ENCODE peak calls at places on chromosomes 3 and 15, in four cellular contexts. X, C, L and J are unnamed samples.

GRCh38 chr15:58475573-58476524 is 44.1 kb downstream of the LIPC start:
- DNase-seq in X (peak), C (peak), L (no peak), J (peak)

GRCh38 chr3:97389883-97390282 is 374.7 kb upstream of the ARL6 start:
- DNase-seq in L (no peak), C (no peak), X (no peak), J (no peak)

GRCh38 chr15:76903251-76903681 is 1.9 kb downstream of the SCAPER start:
- DNase-seq in X (peak), L (peak), C (peak), J (no peak)

GRCh38 chr15:41917767-41918430 is 24.0 kb upstream of the SPTBN5 start:
- DNase-seq in L (peak), C (peak), X (peak), J (peak)

GRCh38 chr3:122730240-122730639 is 49.6 kb downstream of the PARP14 start:
- DNase-seq in L (no peak), X (no peak), C (no peak), J (no peak)

GRCh38 chr3:52537165-52537635 is 795 bp downstream of the UQCC5 start:
- DNase-seq in C (no peak), X (no peak), L (no peak), J (no peak)

GRCh38 chr3:195921334-195921771 is 13.0 kb upstream of the TNK2 start:
- DNase-seq in X (no peak), C (peak), L (no peak), J (no peak)

GRCh38 chr15:40787344-40787841 is 17.6 kb downstream of the C15orf62 start:
- DNase-seq in X (peak), C (peak), L (peak), J (peak)

GRCh38 chr15:59616390-59616789 is 4.8 kb downstream of the GCNT3 start:
- DNase-seq in X (no peak), C (no peak), L (no peak), J (peak)

GRCh38 chr3:183825380-183826161 is at the start of gene MAP6D1:
- DNase-seq in X (peak), C (peak), L (peak), J (no peak)

GRCh38 chr15:40955930-40956542 is 2.8 kb downstream of the CHAC1 start:
- DNase-seq in L (peak), X (peak), C (no peak), J (no peak)

GRCh38 chr3:138477120-138477519 is 42.7 kb downstream of the ESYT3 start:
- DNase-seq in L (no peak), C (no peak), X (no peak), J (no peak)

GRCh38 chr15:63246691-63247464 is 30.5 kb upstream of the APH1B start:
- DNase-seq in L (peak), X (peak), C (peak), J (no peak)

GRCh38 chr3:197003461-197004385 is 25.9 kb downstream of the MELTF start:
- DNase-seq in X (no peak), C (peak), L (no peak), J (no peak)

GRCh38 chr15:88077249-88077810 is 179.2 kb downstream of the NTRK3 start:
- DNase-seq in X (no peak), L (no peak), C (no peak), J (no peak)

GRCh38 chr15:52735231-52736089 is 54.7 kb downstream of the ONECUT1 start:
- DNase-seq in X (peak), C (peak), L (peak), J (no peak)

GRCh38 chr15:92733934-92734521 is 78.5 kb upstream of the FAM174B start:
- DNase-seq in L (no peak), X (no peak), C (peak), J (no peak)

GRCh38 chr15:30990036-30990435 is 1.4 kb downstream of the MTMR10 start:
- DNase-seq in C (no peak), X (peak), L (no peak), J (no peak)

GRCh38 chr15:29728418-29728817 is 93.8 kb downstream of the TJP1 start:
- DNase-seq in C (no peak), X (no peak), L (no peak), J (no peak)

GRCh38 chr15:89783861-89784685 is 7.9 kb downstream of the MESP2 start:
- DNase-seq in X (peak), L (no peak), C (no peak), J (no peak)

GRCh38 chr3:107458871-107459270 is 63.9 kb upstream of the BBX start:
- DNase-seq in C (peak), L (no peak), X (no peak), J (no peak)

GRCh38 chr15:78951841-78952238 is 7.0 kb upstream of the CTSH start:
- DNase-seq in X (peak), C (peak), L (no peak), J (no peak)

GRCh38 chr3:54357307-54357706 is 235.0 kb downstream of the CACNA2D3 start:
- DNase-seq in X (no peak), L (no peak), C (peak), J (no peak)

GRCh38 chr3:114878119-114878839 is 268.8 kb downstream of the ZBTB20 start:
- DNase-seq in X (peak), C (no peak), L (peak), J (no peak)

GRCh38 chr15:42495361-42496212 is at the start of gene SNAP23:
- DNase-seq in X (peak), C (peak), L (peak), J (peak)

GRCh38 chr3:123618768-123619484 is 34.1 kb upstream of the HACD2 start:
- DNase-seq in L (no peak), C (peak), X (no peak), J (no peak)

GRCh38 chr3:51954120-51954519 is 1.1 kb upstream of the GPR62 start:
- DNase-seq in L (no peak), C (no peak), X (no peak), J (no peak)

GRCh38 chr3:24498796-24499195 is 4.1 kb upstream of the THRB start:
- DNase-seq in L (no peak), X (no peak), C (no peak), J (no peak)

GRCh38 chr3:181791380-181791779 is 79.7 kb downstream of the SOX2 start:
- DNase-seq in L (no peak), X (no peak), C (no peak), J (no peak)

GRCh38 chr3:127792664-127793292 is 29.5 kb downstream of the MGLL start:
- DNase-seq in L (peak), C (peak), X (peak), J (peak)

GRCh38 chr3:169280010-169280585 is 383.4 kb downstream of the MECOM start:
- DNase-seq in C (peak), X (no peak), L (no peak), J (no peak)

GRCh38 chr3:140204271-140204984 is 269.4 kb downstream of the CLSTN2 start:
- DNase-seq in C (no peak), L (no peak), X (no peak), J (no peak)
- H3K4me3 ChIP-seq in C (no peak), L (no peak), X (no peak), J (no peak)

DNA sequence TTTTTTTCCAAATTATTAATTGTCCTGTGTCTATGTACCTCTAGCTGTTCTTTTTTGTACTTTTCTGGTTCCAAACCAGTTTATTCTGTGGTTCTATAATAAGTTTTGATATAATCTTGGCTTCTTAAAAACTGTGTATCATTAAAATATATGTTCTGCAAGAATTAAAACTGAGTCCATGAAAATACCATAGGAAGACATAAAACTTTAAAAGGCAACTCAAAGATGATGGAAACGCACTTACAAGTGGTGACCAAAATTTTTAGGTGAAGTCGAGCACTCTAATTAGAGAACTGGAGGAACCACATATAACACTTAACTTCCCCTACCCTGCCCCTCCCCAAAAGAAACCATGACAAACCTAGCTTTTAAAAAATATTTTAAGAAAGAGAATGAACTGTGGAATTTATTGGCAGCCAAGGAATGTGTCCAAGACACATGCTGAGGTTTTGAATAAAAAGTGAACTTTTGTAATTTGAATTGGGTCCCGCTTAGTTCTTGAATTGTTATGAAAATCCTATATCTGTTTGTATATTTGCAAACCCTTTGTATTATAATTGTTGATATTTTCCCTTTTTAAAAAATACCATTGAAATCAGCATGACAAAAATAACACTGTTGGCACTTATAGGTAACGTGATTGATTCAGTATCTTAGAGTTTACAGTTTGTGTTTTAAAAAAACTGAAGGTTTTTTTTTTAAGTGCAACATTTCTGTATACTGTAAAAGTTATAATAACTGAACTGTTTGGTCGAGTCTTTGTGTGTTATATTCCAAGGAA is 7.7 kb downstream of the NR2F2 start:
- DNase-seq in C (peak), L (no peak), X (peak), J (no peak)
- H3K4me3 ChIP-seq in C (peak), L (peak), X (peak), J (peak)

DNA sequence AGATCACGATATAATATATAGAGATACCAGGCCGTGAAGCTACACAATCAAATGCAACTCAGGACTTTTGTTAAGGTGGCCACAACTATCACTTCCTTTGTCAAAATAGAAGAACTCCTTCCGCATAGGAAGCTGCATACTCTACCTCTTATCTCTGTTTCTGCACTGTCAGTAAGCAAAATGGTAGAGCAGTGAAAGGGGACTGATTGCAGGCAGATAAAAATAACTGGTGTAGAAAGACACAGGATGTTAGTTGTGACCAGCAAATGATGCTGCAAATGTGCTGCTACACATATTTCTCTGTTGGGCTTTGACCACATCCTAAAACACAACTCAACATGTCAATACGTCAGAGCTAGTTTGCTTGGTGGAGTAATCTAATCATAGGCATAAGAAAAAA is 16.3 kb upstream of the TRAT1 start:
- DNase-seq in X (no peak), C (no peak), L (no peak), J (no peak)
- H3K4me3 ChIP-seq in X (no peak), C (no peak), L (no peak), J (no peak)

DNA sequence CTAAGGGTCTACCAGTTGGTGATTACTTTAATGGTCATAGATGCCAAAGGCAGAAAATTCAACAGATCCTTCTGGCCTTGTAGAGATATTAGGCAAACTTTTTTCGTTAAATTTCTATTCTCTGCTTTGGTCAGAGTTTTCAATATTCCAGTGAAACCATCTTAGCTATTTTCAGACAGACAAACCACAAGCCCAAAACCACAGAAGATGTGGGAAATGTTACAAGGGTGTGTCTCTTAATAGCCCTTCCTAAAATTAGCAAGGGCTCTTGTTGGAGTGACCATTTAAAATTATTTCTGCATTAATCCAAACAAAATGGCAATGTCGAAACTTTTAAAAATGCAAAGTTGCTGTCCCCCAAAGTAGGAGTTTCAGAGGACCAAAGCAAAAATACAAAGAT is 102.8 kb downstream of the ARRDC4 start:
- DNase-seq in C (no peak), X (no peak), L (no peak), J (no peak)
- H3K4me3 ChIP-seq in C (no peak), X (no peak), L (no peak), J (no peak)

DNA sequence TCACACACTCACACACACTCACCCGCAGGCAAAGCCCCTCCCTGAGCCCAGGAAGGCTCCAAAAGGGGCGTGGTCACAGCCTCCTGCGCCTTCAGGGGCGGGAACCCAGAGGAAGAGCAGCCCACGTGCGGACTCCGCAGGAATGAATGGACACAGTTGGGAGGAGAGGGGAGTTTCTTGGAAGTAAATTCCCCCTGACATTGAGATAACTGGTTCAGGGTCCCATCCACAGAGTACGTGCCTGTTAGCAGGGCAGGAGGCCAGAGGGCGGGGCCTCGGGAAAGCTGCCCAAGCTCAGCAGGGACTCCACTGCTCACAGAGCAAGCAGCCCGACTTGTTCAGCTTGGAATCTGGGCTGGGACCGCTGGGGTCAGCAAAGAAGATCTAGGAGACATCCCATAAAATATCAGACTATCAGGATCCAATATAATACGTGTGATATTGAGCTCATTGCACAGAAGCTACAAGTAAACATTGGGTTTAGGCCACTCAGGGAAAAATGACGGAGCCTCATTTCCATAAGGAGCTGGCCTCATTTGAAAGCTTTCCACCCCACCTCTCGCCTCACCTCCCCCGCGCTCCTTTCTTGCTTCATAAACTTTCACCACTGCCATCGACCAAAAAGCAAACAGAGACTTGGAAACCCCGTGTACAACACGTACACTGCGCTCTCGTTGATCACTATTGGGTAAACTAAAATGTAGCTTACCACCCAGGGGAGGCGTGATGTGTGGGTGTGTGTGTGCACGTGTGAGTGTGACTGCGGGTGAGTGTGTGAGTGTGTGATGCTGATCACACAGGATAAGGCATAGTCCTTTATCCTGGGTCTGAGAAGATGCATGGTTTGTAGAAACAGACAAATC is 36.0 kb downstream of the TM2D3 start:
- DNase-seq in X (peak), C (peak), L (peak), J (no peak)
- H3K4me3 ChIP-seq in X (peak), C (peak), L (peak), J (no peak)

DNA sequence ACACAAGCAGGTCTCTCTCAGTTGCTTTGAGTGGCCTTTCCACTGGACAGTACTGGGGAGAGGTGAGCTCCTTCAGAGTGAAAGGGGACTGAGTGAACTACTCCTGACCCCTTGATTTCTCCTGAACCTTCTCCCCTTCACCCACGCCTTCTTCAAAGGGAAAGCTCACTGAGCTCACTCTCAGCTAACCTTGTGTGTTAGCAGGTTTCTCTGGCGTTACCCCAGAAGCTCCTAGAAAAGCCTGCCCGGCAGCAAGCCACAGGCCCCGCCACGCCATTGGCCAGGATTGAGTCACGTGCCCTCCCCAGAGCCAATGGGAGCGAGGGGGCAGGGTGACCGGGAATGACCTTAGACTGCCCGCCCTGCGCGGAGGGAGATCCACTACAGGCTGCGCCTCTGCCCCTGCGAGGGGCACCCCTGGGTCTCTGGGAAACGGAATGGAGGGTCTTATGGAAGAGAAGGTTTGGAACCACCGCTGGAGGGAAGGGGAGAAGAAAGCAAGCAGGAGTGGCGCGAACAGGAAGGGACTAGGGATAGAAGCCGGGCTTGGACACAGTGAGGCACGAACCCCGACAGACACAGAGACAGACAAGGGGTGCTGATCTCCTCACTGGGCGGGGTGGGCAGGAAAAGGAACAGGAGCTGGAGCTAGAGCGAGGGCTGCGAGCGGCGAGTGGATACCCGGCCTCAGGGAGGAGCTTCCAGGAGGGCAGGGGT is 17.4 kb upstream of the CLK3 start:
- DNase-seq in X (no peak), L (peak), C (peak), J (peak)
- H3K4me3 ChIP-seq in X (peak), L (peak), C (peak), J (peak)

GRCh38 chr3:113663761-113664160 is 32.7 kb downstream of the USF3 start:
- DNase-seq in L (no peak), X (no peak), C (no peak), J (no peak)

GRCh38 chr3:113663324-113663750 is 33.1 kb downstream of the USF3 start:
- DNase-seq in C (no peak), X (no peak), L (no peak), J (no peak)

GRCh38 chr3:113662824-113663223 is 33.6 kb downstream of the USF3 start:
- DNase-seq in L (no peak), X (no peak), C (no peak), J (no peak)

GRCh38 chr3:113664523-113665094 is 31.8 kb downstream of the USF3 start:
- DNase-seq in X (no peak), C (no peak), L (no peak), J (no peak)

GRCh38 chr3:113668015-113668414 is 28.4 kb downstream of the USF3 start:
- DNase-seq in L (peak), C (peak), X (peak), J (peak)
- H3K4me3 ChIP-seq in L (no peak), C (no peak), X (no peak), J (no peak)

GRCh38 chr3:187618732-187619131 is 51.5 kb downstream of the SST start:
- DNase-seq in X (no peak), L (no peak), C (no peak), J (no peak)
- H3K4me3 ChIP-seq in X (no peak), L (no peak), C (no peak), J (no peak)

DNA sequence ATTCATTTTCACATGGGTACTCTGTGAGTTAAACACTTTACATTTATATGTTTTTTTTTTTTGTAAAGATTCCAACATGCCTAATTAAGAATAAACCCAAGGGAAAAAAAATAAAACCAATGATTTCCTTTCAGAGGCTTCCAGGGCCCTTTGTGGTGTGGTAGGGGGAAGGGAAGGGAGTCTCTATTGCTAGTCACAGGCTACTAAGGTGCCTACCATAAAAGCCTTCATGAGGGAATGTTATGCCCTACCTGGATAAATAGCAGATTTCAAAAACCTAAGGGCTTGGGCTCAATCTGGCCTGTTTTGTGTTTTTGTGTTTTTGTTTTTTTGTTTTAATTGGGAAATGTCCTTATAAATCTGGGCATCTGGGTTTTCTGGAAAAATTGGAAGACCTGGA is 38.9 kb upstream of the SSR3 start:
- DNase-seq in X (no peak), C (no peak), L (no peak), J (no peak)
- H3K4me3 ChIP-seq in X (peak), C (no peak), L (no peak), J (no peak)